ENCODE peak calls at places on chromosomes 16 and 17, in five cellular contexts. M is NCI-H1417; G is Right ventricle myocardium superior; B is fibroblast of the conjunctiva; I is stimulated activated CD4-positive, alpha-beta T cell treated with anti-CD3 and anti-CD28 coated beads, Interleukin-12 subunit alpha, Interleukin-12 subunit beta, amount 100 ng/mL, for 24 hours. Q is an unnamed sample.

GRCh38 chr17:21285164-21286065 is 904 bp downstream of the MAP2K3 start:
- DNase-seq in M (no peak), I (no peak), G (peak; percentile 67), B (no peak), Q (no peak)

GRCh38 chr17:82380860-82381702 is 9.5 kb downstream of the UTS2R start:
- DNase-seq in M (peak; percentile 52), G (peak; percentile 33), B (no peak), I (no peak), Q (no peak)

GRCh38 chr17:77924757-77925336 is 33.7 kb upstream of the TNRC6C start:
- DNase-seq in G (peak; percentile 86), I (no peak), M (peak; percentile 19), B (no peak), Q (no peak)

GRCh38 chr16:53084736-53085538 is 30.1 kb downstream of the CHD9 start:
- DNase-seq in I (no peak), B (no peak), G (no peak), M (no peak), Q (no peak)

GRCh38 chr17:78258323-78259229 is 27.1 kb downstream of the TMEM235 start:
- DNase-seq in B (no peak), G (peak; percentile 86), M (no peak), I (peak; percentile 64), Q (peak; percentile 35)

GRCh38 chr17:65656390-65657250 is 95.2 kb upstream of the AXIN2 start:
- DNase-seq in G (no peak), B (no peak), M (no peak), I (peak; percentile 26), Q (no peak)

GRCh38 chr17:22278302-22279275 is 586.3 kb downstream of the KCNJ18 start:
- DNase-seq in I (no peak), G (no peak), B (no peak), M (no peak), Q (no peak)

GRCh38 chr17:48832491-48832890 is 1.7 kb downstream of the CALCOCO2 start:
- DNase-seq in B (no peak), G (no peak), I (no peak), M (no peak), Q (no peak)

Q was measured in T-helper 17 cell.